ENCODE peak calls at places on chromosomes 11 and 22, in five cellular contexts. One of them, this sample, is unnamed.

GRCh38 chr11:86664930-86665329 is 7.5 kb downstream of the ME3 start:
- DNase-seq in IMR-90: no peak
- DNase-seq in mesenchymal stem cell: peak
- DNase-seq in neuronal stem cell: no peak
- DNase-seq in H9: no peak
- DNase-seq in this sample: no peak

GRCh38 chr22:48503035-48503625 is 1324.5 kb downstream of the BRD1 start:
- DNase-seq in IMR-90: no peak
- DNase-seq in mesenchymal stem cell: no peak
- DNase-seq in neuronal stem cell: no peak
- DNase-seq in H9: no peak
- DNase-seq in this sample: no peak

GRCh38 chr22:32331918-32332725 is 25.5 kb upstream of the RFPL3 start:
- DNase-seq in IMR-90: no peak
- DNase-seq in mesenchymal stem cell: no peak
- DNase-seq in neuronal stem cell: no peak
- DNase-seq in H9: peak
- DNase-seq in this sample: no peak

GRCh38 chr22:33325232-33326004 is 267.2 kb upstream of the SYN3 start:
- DNase-seq in IMR-90: no peak
- DNase-seq in mesenchymal stem cell: no peak
- DNase-seq in neuronal stem cell: no peak
- DNase-seq in H9: no peak
- DNase-seq in this sample: no peak

GRCh38 chr22:26986051-26986881 is 328.9 kb downstream of the MIAT start:
- DNase-seq in IMR-90: no peak
- DNase-seq in mesenchymal stem cell: no peak
- DNase-seq in neuronal stem cell: no peak
- DNase-seq in H9: no peak
- DNase-seq in this sample: no peak

GRCh38 chr11:22467248-22467647 is 129.1 kb downstream of the SLC17A6 start:
- DNase-seq in IMR-90: peak
- DNase-seq in mesenchymal stem cell: no peak
- DNase-seq in neuronal stem cell: no peak
- DNase-seq in H9: no peak
- DNase-seq in this sample: no peak

GRCh38 chr22:32771761-32772160 is 29.7 kb upstream of the TIMP3 start:
- DNase-seq in IMR-90: no peak
- DNase-seq in mesenchymal stem cell: no peak
- DNase-seq in neuronal stem cell: no peak
- DNase-seq in H9: no peak
- DNase-seq in this sample: no peak

GRCh38 chr11:111541209-111542061 is 915 bp downstream of the LAYN start:
- DNase-seq in IMR-90: peak
- DNase-seq in mesenchymal stem cell: peak
- DNase-seq in neuronal stem cell: peak
- DNase-seq in H9: peak
- DNase-seq in this sample: peak

GRCh38 chr11:118437736-118438125 is 1.4 kb downstream of the KMT2A start:
- DNase-seq in IMR-90: peak
- DNase-seq in mesenchymal stem cell: peak
- DNase-seq in neuronal stem cell: peak
- DNase-seq in H9: peak
- DNase-seq in this sample: peak

GRCh38 chr11:933002-933820 is 7.5 kb downstream of the AP2A2 start:
- DNase-seq in IMR-90: no peak
- DNase-seq in mesenchymal stem cell: no peak
- DNase-seq in neuronal stem cell: no peak
- DNase-seq in H9: no peak
- DNase-seq in this sample: no peak
- H2AK5ac ChIP-seq in IMR-90: no peak
- H2AK5ac ChIP-seq in mesenchymal stem cell: no peak
- H2AK5ac ChIP-seq in neuronal stem cell: no peak
- H2AK5ac ChIP-seq in H9: no peak
- H2AK5ac ChIP-seq in this sample: no peak

GRCh38 chr11:69081180-69081579 is 32.4 kb downstream of the TPCN2 start:
- DNase-seq in IMR-90: no peak
- DNase-seq in mesenchymal stem cell: no peak
- DNase-seq in neuronal stem cell: no peak
- DNase-seq in H9: no peak
- DNase-seq in this sample: no peak

GRCh38 chr11:69078930-69079607 is 30.3 kb downstream of the TPCN2 start:
- DNase-seq in IMR-90: no peak
- DNase-seq in mesenchymal stem cell: no peak
- DNase-seq in neuronal stem cell: no peak
- DNase-seq in H9: no peak
- DNase-seq in this sample: no peak

GRCh38 chr11:69079891-69080290 is 31.2 kb downstream of the TPCN2 start:
- DNase-seq in IMR-90: no peak
- DNase-seq in mesenchymal stem cell: no peak
- DNase-seq in neuronal stem cell: no peak
- DNase-seq in H9: no peak
- DNase-seq in this sample: no peak

GRCh38 chr11:69078508-69078907 is 29.8 kb downstream of the TPCN2 start:
- DNase-seq in IMR-90: no peak
- DNase-seq in mesenchymal stem cell: no peak
- DNase-seq in neuronal stem cell: no peak
- DNase-seq in H9: no peak
- DNase-seq in this sample: no peak

GRCh38 chr11:69080361-69080973 is 31.7 kb downstream of the TPCN2 start:
- DNase-seq in IMR-90: peak
- DNase-seq in mesenchymal stem cell: peak
- DNase-seq in neuronal stem cell: no peak
- DNase-seq in H9: no peak
- DNase-seq in this sample: no peak
- H2AK5ac ChIP-seq in IMR-90: peak
- H2AK5ac ChIP-seq in mesenchymal stem cell: no peak
- H2AK5ac ChIP-seq in neuronal stem cell: no peak
- H2AK5ac ChIP-seq in H9: no peak
- H2AK5ac ChIP-seq in this sample: no peak

GRCh38 chr22:49937758-49938564 is 19.5 kb downstream of the CRELD2 start:
- DNase-seq in IMR-90: no peak
- DNase-seq in mesenchymal stem cell: no peak
- DNase-seq in neuronal stem cell: no peak
- DNase-seq in H9: no peak
- DNase-seq in this sample: no peak
- H2AK5ac ChIP-seq in IMR-90: peak
- H2AK5ac ChIP-seq in mesenchymal stem cell: no peak
- H2AK5ac ChIP-seq in neuronal stem cell: peak
- H2AK5ac ChIP-seq in H9: no peak
- H2AK5ac ChIP-seq in this sample: no peak

DNA sequence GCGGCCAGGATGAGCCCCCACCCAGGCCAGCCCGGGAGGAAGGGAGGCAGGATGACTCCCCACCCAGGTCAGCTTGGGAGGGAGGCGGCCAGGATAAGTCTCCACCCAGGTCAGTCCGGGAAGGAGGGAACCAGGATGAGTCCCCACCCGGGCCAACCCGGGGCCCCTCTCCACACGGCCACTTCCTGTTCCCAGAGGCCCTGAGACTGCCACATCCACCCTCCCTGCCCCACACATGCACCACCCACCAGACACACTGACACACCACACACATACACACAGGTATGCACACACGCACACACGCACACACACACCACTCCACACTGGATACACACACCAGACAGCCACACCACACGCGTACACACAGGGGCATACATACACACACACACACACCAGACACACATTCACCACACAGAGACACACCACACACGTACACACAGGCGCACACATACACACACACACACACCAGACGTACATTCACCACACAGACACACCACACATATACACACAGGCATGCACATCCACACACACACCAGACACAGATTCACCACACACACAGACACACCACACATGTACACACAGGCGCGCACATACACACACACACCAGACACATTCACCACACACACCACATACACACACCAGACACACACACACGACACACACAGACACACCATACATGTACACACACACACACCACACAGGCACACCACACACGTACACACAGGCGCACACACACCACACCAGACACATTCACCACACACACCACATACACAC is 84.9 kb upstream of the PRR5 start:
- DNase-seq in IMR-90: no peak
- DNase-seq in mesenchymal stem cell: no peak
- DNase-seq in neuronal stem cell: no peak
- DNase-seq in H9: no peak
- DNase-seq in this sample: peak
- H2AK5ac ChIP-seq in IMR-90: peak
- H2AK5ac ChIP-seq in mesenchymal stem cell: no peak
- H2AK5ac ChIP-seq in neuronal stem cell: peak
- H2AK5ac ChIP-seq in H9: no peak
- H2AK5ac ChIP-seq in this sample: no peak

DNA sequence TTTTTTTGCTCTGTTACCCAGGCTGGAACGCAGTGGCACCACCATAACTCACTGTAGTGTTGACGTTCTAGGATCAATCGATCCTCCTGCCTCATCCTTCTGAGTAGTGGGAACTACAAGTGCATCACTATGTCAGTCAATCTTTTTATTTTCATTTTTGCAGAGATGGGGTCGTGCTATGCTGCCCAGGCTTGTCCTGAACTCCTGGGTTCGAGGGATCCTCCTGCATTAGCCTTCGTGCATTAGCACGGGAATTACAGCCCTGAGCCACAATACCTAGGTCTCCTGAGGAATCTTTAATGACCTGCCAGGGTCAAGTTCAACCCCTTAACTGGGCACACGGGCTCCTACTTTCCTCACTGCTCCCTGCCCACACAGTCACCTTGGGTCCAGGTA is 4.4 kb downstream of the APOL3 start:
- DNase-seq in IMR-90: no peak
- DNase-seq in mesenchymal stem cell: no peak
- DNase-seq in neuronal stem cell: no peak
- DNase-seq in H9: no peak
- DNase-seq in this sample: no peak
- H2AK5ac ChIP-seq in IMR-90: peak
- H2AK5ac ChIP-seq in mesenchymal stem cell: peak
- H2AK5ac ChIP-seq in neuronal stem cell: no peak
- H2AK5ac ChIP-seq in H9: no peak
- H2AK5ac ChIP-seq in this sample: no peak

GRCh38 chr11:75189911-75190310 is 39.0 kb downstream of the SLCO2B1 start:
- DNase-seq in IMR-90: no peak
- DNase-seq in mesenchymal stem cell: no peak
- DNase-seq in neuronal stem cell: no peak
- DNase-seq in H9: no peak
- DNase-seq in this sample: no peak
- H2AK5ac ChIP-seq in IMR-90: no peak
- H2AK5ac ChIP-seq in mesenchymal stem cell: no peak
- H2AK5ac ChIP-seq in neuronal stem cell: no peak
- H2AK5ac ChIP-seq in H9: no peak
- H2AK5ac ChIP-seq in this sample: no peak

DNA sequence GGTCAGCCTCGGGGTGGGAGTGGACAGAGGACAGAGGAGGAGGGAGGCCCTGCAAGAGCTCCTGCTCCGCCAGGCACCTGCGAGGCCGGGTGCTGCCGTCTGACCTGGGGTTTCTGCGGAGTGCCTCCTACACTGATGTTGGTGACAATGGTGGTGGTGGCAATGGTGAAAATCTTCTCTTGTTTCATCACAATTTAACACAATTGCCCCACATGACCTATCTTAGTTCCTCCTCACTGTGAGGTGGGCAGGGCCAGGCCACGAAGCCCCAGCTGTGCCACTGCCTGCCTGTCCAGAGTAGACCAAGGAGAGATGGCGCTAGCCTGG is 10.0 kb downstream of the CSF2RB start:
- DNase-seq in IMR-90: no peak
- DNase-seq in mesenchymal stem cell: no peak
- DNase-seq in neuronal stem cell: no peak
- DNase-seq in H9: no peak
- DNase-seq in this sample: no peak
- H2AK5ac ChIP-seq in IMR-90: no peak
- H2AK5ac ChIP-seq in mesenchymal stem cell: no peak
- H2AK5ac ChIP-seq in neuronal stem cell: peak
- H2AK5ac ChIP-seq in H9: no peak
- H2AK5ac ChIP-seq in this sample: no peak

GRCh38 chr22:39469326-39469680 is 12.5 kb downstream of the MGAT3 start:
- DNase-seq in IMR-90: no peak
- DNase-seq in mesenchymal stem cell: no peak
- DNase-seq in neuronal stem cell: no peak
- DNase-seq in H9: no peak
- DNase-seq in this sample: no peak

GRCh38 chr22:39471421-39472141 is 14.8 kb downstream of the MGAT3 start:
- DNase-seq in IMR-90: peak
- DNase-seq in mesenchymal stem cell: peak
- DNase-seq in neuronal stem cell: no peak
- DNase-seq in H9: no peak
- DNase-seq in this sample: peak

GRCh38 chr22:39469681-39470461 is 13.1 kb downstream of the MGAT3 start:
- DNase-seq in IMR-90: no peak
- DNase-seq in mesenchymal stem cell: no peak
- DNase-seq in neuronal stem cell: no peak
- DNase-seq in H9: no peak
- DNase-seq in this sample: no peak

GRCh38 chr22:39468487-39469325 is 11.9 kb downstream of the MGAT3 start:
- DNase-seq in IMR-90: no peak
- DNase-seq in mesenchymal stem cell: no peak
- DNase-seq in neuronal stem cell: no peak
- DNase-seq in H9: no peak
- DNase-seq in this sample: no peak

DNA sequence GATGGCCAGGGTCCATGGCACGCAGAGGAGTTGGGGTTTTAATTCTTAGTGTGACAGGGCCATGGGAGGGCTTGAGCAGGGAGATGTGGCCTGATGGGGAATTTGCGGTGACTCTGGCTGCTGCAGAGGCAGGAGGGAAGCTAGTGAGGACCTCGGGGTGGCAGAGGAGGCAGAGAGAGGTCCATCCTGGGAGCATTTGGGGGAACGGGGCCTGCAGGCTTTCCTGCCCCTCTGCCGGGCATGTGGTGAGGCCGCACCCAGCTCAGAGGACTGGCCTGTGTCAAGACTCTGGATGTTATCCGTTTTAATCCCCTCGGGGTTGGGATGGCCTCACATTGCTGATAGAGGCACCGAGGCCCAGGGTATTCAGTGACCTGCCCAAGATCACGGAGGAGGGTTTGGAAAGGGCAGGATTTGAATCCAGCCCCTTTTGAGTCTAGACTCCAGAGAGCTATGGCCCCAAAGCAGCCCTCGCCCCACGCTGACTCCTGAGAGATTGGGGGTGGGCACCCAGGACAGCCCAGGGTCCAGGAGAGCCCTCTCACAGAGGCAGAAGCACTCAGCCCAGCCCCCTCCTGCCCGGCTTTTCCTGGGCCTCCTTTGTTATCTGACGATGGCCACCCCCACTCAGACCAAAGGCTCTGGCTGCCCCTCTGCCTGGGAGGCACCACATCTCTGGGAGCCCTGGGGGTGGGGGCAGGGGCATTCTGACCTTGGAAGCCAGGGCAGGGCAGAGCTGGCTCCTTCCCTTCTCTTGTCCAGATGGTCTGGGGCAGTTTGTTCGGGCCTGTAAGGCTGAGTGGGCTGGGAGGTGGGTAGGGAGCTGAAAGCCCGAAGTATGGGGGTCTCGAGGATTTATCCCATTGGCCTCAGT is 13.9 kb downstream of the MGAT3 start:
- DNase-seq in IMR-90: no peak
- DNase-seq in mesenchymal stem cell: no peak
- DNase-seq in neuronal stem cell: no peak
- DNase-seq in H9: no peak
- DNase-seq in this sample: no peak
- H2AK5ac ChIP-seq in IMR-90: peak
- H2AK5ac ChIP-seq in mesenchymal stem cell: peak
- H2AK5ac ChIP-seq in neuronal stem cell: peak
- H2AK5ac ChIP-seq in H9: no peak
- H2AK5ac ChIP-seq in this sample: peak